ENCODE peak calls at places on chromosomes 12 and 14, in ten cellular contexts. F is stimulated activated CD4-positive, alpha-beta T cell treated with anti-CD3 and anti-CD28 coated beads, Interleukin-1b, Interleukin-23, amount 100 ng/mL, for 24 hours; Y is brain microvascular endothelial cell; Z is HEK293T; X is fibroblast of gingiva; O is effector CD4-positive, alpha-beta T cell; D is hypothalamus; E is activated naive CD8-positive, alpha-beta T cell treated with anti-CD3 and anti-CD28 coated beads for 36 hours; U is GM23248; W is dermis blood vessel endothelial cell. J is an unnamed sample.

GRCh38 chr12:15603461-15604085 is 185.6 kb downstream of the EPS8 start:
- DNase-seq in F (no peak), Y (no peak), Z (no peak), X (no peak), O (no peak), D (no peak), E (no peak), U (no peak), W (no peak), J (no peak)

GRCh38 chr12:7989827-7990491 is 42.6 kb upstream of the FOXJ2 start:
- DNase-seq in F (peak), Y (no peak), Z (no peak), X (no peak), O (peak), D (no peak), E (peak), U (no peak), W (peak), J (no peak)

GRCh38 chr12:96237465-96238077 is 43.4 kb downstream of the ELK3 start:
- DNase-seq in F (no peak), Y (peak), Z (no peak), X (peak), O (peak), D (no peak), E (peak), U (peak), W (peak), J (no peak)

GRCh38 chr14:105087963-105088811 is 23.0 kb upstream of the GPR132 start:
- DNase-seq in F (no peak), Y (peak), Z (no peak), X (peak), O (no peak), D (no peak), E (no peak), U (peak), W (peak), J (peak)

GRCh38 chr12:128138125-128138524 is 128.8 kb upstream of the TMEM132C start:
- DNase-seq in F (no peak), Y (no peak), Z (no peak), X (no peak), O (no peak), D (no peak), E (no peak), U (no peak), W (no peak), J (no peak)

GRCh38 chr12:127750076-127750840 is 516.7 kb upstream of the TMEM132C start:
- DNase-seq in F (no peak), Y (peak), Z (no peak), X (no peak), O (no peak), D (no peak), E (no peak), U (peak), W (no peak), J (no peak)

GRCh38 chr12:102851246-102851645 is 65.8 kb downstream of the PAH start:
- DNase-seq in F (no peak), Y (no peak), Z (no peak), X (no peak), O (no peak), D (no peak), E (no peak), U (no peak), W (no peak), J (no peak)

GRCh38 chr12:16581416-16581815 is 24.5 kb downstream of the LMO3 start:
- DNase-seq in F (no peak), Y (no peak), Z (no peak), X (peak), O (no peak), D (no peak), E (no peak), U (no peak), W (no peak), J (no peak)

GRCh38 chr12:27864521-27864920 is 84.5 kb upstream of the MANSC4 start:
- DNase-seq in F (no peak), Y (no peak), Z (no peak), X (no peak), O (no peak), D (no peak), E (no peak), U (peak), W (no peak), J (no peak)

GRCh38 chr12:111748195-111748803 is 18.4 kb upstream of the ALDH2 start:
- DNase-seq in F (no peak), Y (no peak), Z (no peak), X (no peak), O (no peak), D (no peak), E (no peak), U (no peak), W (peak), J (no peak)

GRCh38 chr12:709631-710030 is 42.7 kb upstream of the WNK1 start:
- DNase-seq in F (no peak), Y (no peak), Z (no peak), X (no peak), O (no peak), D (no peak), E (no peak), U (no peak), W (no peak), J (no peak)

GRCh38 chr12:118058881-118059644 is 1.9 kb downstream of the WSB2 start:
- DNase-seq in F (no peak), Y (peak), Z (no peak), X (peak), O (no peak), D (no peak), E (no peak), U (peak), W (no peak), J (no peak)

GRCh38 chr12:128408669-128409068 is 141.7 kb downstream of the TMEM132C start:
- DNase-seq in F (no peak), Y (no peak), Z (no peak), X (no peak), O (no peak), D (no peak), E (no peak), U (no peak), W (no peak), J (no peak)

GRCh38 chr12:124548854-124549378 is 18.5 kb downstream of the NCOR2 start:
- DNase-seq in F (peak), Y (peak), Z (no peak), X (peak), O (no peak), D (no peak), E (no peak), U (peak), W (peak), J (peak)

GRCh38 chr12:31518680-31519227 is 72.2 kb downstream of the DENND5B start:
- DNase-seq in F (no peak), Y (peak), Z (no peak), X (peak), O (no peak), D (no peak), E (no peak), U (peak), W (peak), J (peak)

GRCh38 chr12:91419809-91420208 is 237.2 kb upstream of the DCN start:
- DNase-seq in F (no peak), Y (no peak), Z (no peak), X (no peak), O (no peak), D (no peak), E (no peak), U (no peak), W (no peak), J (no peak)

GRCh38 chr12:72925716-72926115 is 653.5 kb downstream of the TRHDE start:
- DNase-seq in F (no peak), Y (no peak), Z (no peak), X (no peak), O (no peak), D (no peak), E (no peak), U (no peak), W (no peak), J (no peak)

GRCh38 chr12:89544730-89545184 is 18.9 kb upstream of the POC1B start:
- DNase-seq in F (no peak), Y (peak), Z (no peak), X (peak), O (no peak), D (no peak), E (no peak), U (peak), W (peak), J (peak)

GRCh38 chr14:102593841-102594170 is 1.4 kb downstream of the RCOR1 start:
- DNase-seq in F (no peak), Y (no peak), Z (no peak), X (peak), O (no peak), D (no peak), E (no peak), U (no peak), W (no peak), J (no peak)

GRCh38 chr14:21436567-21437062 is 19.3 kb downstream of the CHD8 start:
- DNase-seq in F (no peak), Y (no peak), Z (no peak), X (no peak), O (no peak), D (no peak), E (no peak), U (peak), W (peak), J (no peak)

GRCh38 chr14:74739293-74740030 is 23.7 kb upstream of the YLPM1 start:
- DNase-seq in F (no peak), Y (no peak), Z (no peak), X (no peak), O (no peak), D (no peak), E (no peak), U (peak), W (peak), J (no peak)

GRCh38 chr12:91985002-91985767 is 160.5 kb downstream of the BTG1 start:
- DNase-seq in F (no peak), Y (peak), Z (no peak), X (peak), O (no peak), D (no peak), E (peak), U (peak), W (no peak), J (no peak)

GRCh38 chr14:91060472-91061308 is at the start of gene RPS6KA5:
- DNase-seq in F (peak), Y (peak), Z (peak), X (peak), O (peak), D (peak), E (peak), U (peak), W (peak), J (peak)

GRCh38 chr12:1287446-1287975 is 296.5 kb downstream of the ERC1 start:
- DNase-seq in F (no peak), Y (no peak), Z (no peak), X (no peak), O (no peak), D (no peak), E (no peak), U (no peak), W (no peak), J (no peak)

GRCh38 chr12:6927999-6928702 is 392 bp downstream of the ATN1 start:
- DNase-seq in F (no peak), Y (no peak), Z (no peak), X (no peak), O (no peak), D (peak), E (no peak), U (peak), W (no peak), J (no peak)

GRCh38 chr12:108419949-108420348 is 80.8 kb upstream of the CMKLR1 start:
- DNase-seq in F (no peak), Y (no peak), Z (no peak), X (no peak), O (no peak), D (no peak), E (no peak), U (no peak), W (no peak), J (no peak)

GRCh38 chr12:72574138-72574537 is 302.0 kb downstream of the TRHDE start:
- DNase-seq in F (no peak), Y (no peak), Z (no peak), X (no peak), O (no peak), D (no peak), E (no peak), U (no peak), W (no peak), J (no peak)

GRCh38 chr14:24131549-24131966 is 1.1 kb downstream of the FITM1 start:
- DNase-seq in F (no peak), Y (no peak), Z (no peak), X (no peak), O (no peak), D (no peak), E (no peak), U (no peak), W (no peak), J (no peak)

GRCh38 chr12:78759387-78759786 is 105.2 kb upstream of the SYT1 start:
- DNase-seq in F (no peak), Y (peak), Z (no peak), X (peak), O (no peak), D (no peak), E (no peak), U (peak), W (peak), J (no peak)

GRCh38 chr12:69468237-69469026 is 1.8 kb upstream of the FRS2 start:
- DNase-seq in F (no peak), Y (no peak), Z (no peak), X (no peak), O (no peak), D (no peak), E (no peak), U (peak), W (no peak), J (no peak)

GRCh38 chr12:99043319-99043914 is 398.3 kb downstream of the APAF1 start:
- DNase-seq in F (peak), Y (peak), Z (peak), X (peak), O (peak), D (peak), E (peak), U (peak), W (peak), J (no peak)

GRCh38 chr14:38073641-38074040 is 134.1 kb upstream of the SSTR1 start:
- DNase-seq in F (no peak), Y (no peak), Z (no peak), X (no peak), O (no peak), D (no peak), E (no peak), U (peak), W (no peak), J (no peak)

GRCh38 chr12:57237653-57237951 is 8.1 kb downstream of the SHMT2 start:
- DNase-seq in F (no peak), Y (no peak), Z (no peak), X (no peak), O (no peak), D (no peak), E (no peak), U (no peak), W (no peak), J (no peak)

GRCh38 chr14:34804933-34805332 is 70.2 kb downstream of the BAZ1A start:
- DNase-seq in F (no peak), Y (no peak), Z (no peak), X (no peak), O (no peak), D (no peak), E (no peak), U (no peak), W (no peak), J (no peak)

GRCh38 chr12:29343022-29343799 is 37.8 kb downstream of the ERGIC2 start:
- DNase-seq in F (no peak), Y (no peak), Z (no peak), X (no peak), O (no peak), D (no peak), E (no peak), U (no peak), W (no peak), J (no peak)

GRCh38 chr12:92961949-92962348 is 32.9 kb upstream of the EEA1 start:
- DNase-seq in F (no peak), Y (peak), Z (no peak), X (no peak), O (no peak), D (no peak), E (no peak), U (no peak), W (no peak), J (no peak)

GRCh38 chr12:60822601-60823000 is 1226.8 kb downstream of the SLC16A7 start:
- DNase-seq in F (no peak), Y (no peak), Z (no peak), X (no peak), O (no peak), D (no peak), E (no peak), U (no peak), W (no peak), J (no peak)

GRCh38 chr12:15227004-15227679 is 5.9 kb upstream of the RERG start:
- DNase-seq in F (no peak), Y (peak), Z (peak), X (peak), O (peak), D (no peak), E (peak), U (peak), W (peak), J (peak)

GRCh38 chr14:50260511-50260910 is 29.1 kb upstream of the SOS2 start:
- DNase-seq in F (no peak), Y (peak), Z (peak), X (peak), O (no peak), D (no peak), E (no peak), U (peak), W (peak), J (no peak)

GRCh38 chr12:81573228-81573627 is 185.9 kb downstream of the PPFIA2 start:
- DNase-seq in F (no peak), Y (peak), Z (no peak), X (peak), O (no peak), D (no peak), E (no peak), U (peak), W (no peak), J (no peak)